ENCODE peak calls at places on chromosomes 13 and 19, in six cellular contexts. E is mesendoderm, S is IMR-90, F is neuronal stem cell, T is H9, C is H1. Z is an unnamed sample.

GRCh38 chr19:37903096-37903495 is 3.3 kb downstream of the WDR87 start:
- DNase-seq in C (no peak), E (peak; percentile 29), T (no peak), S (no peak), F (no peak), Z (no peak)

GRCh38 chr19:40219721-40220276 is 1.6 kb upstream of the TTC9B start:
- DNase-seq in C (no peak), E (no peak), T (no peak), F (no peak), S (peak; percentile 76), Z (peak; percentile 87)

GRCh38 chr13:104750377-104750776 is 1684.2 kb upstream of the SLC10A2 start:
- DNase-seq in T (no peak), E (peak; percentile 81), F (no peak), S (no peak), C (no peak), Z (peak; percentile 22)

GRCh38 chr13:74367193-74367592 is 233.0 kb upstream of the KLF12 start:
- DNase-seq in T (no peak), E (no peak), F (no peak), C (no peak), S (no peak), Z (no peak)

GRCh38 chr13:58025821-58026220 is 394.3 kb downstream of the PCDH17 start:
- DNase-seq in S (no peak), T (no peak), E (peak; percentile 46), F (no peak), C (no peak), Z (peak; percentile 2)

GRCh38 chr13:25659091-25659502 is 287.3 kb downstream of the ATP8A2 start:
- DNase-seq in E (peak; percentile 33), S (no peak), F (no peak), C (no peak), T (no peak), Z (no peak)

GRCh38 chr19:31674503-31675186 is 325.4 kb upstream of the TSHZ3 start:
- DNase-seq in S (peak; percentile 47), C (no peak), F (no peak), T (no peak), E (no peak), Z (peak; percentile 38)

GRCh38 chr13:46571189-46571901 is 18.4 kb downstream of the LRCH1 start:
- DNase-seq in T (no peak), S (peak; percentile 76), C (no peak), F (no peak), E (peak; percentile 29), Z (peak; percentile 71)

GRCh38 chr13:47215741-47216140 is 318.9 kb upstream of the HTR2A start:
- DNase-seq in S (peak; percentile 87), E (peak; percentile 97), T (no peak), C (peak; percentile 19), F (no peak), Z (peak; percentile 74)

GRCh38 chr13:103009061-103009840 is 57.0 kb downstream of the SLC10A2 start:
- DNase-seq in C (no peak), S (no peak), E (no peak), T (no peak), F (no peak), Z (no peak)

GRCh38 chr13:113318956-113319355 is 21.9 kb downstream of the LAMP1 start:
- DNase-seq in F (no peak), E (no peak), C (no peak), S (no peak), T (no peak), Z (no peak)

GRCh38 chr13:109483369-109483768 is 303.0 kb downstream of the IRS2 start:
- DNase-seq in C (no peak), T (no peak), F (no peak), E (no peak), S (no peak), Z (no peak)

GRCh38 chr19:40371802-40372122 is 18.2 kb downstream of the HIPK4 start:
- DNase-seq in T (no peak), E (no peak), S (no peak), F (no peak), C (no peak), Z (no peak)

GRCh38 chr19:9139609-9140158 is 513 bp upstream of the ZNF317 start:
- DNase-seq in C (no peak), S (no peak), T (no peak), E (no peak), F (no peak), Z (no peak)

GRCh38 chr13:77143325-77143907 is 116.5 kb upstream of the FBXL3 start:
- DNase-seq in C (no peak), T (no peak), F (no peak), E (no peak), S (peak; percentile 52), Z (peak; percentile 7)

GRCh38 chr13:90320663-90321062 is 1026.8 kb upstream of the MIR17HG start:
- DNase-seq in E (no peak), F (no peak), T (no peak), C (no peak), S (no peak), Z (no peak)

GRCh38 chr19:47623151-47623920 is 14.4 kb downstream of the BICRA start:
- DNase-seq in F (no peak), S (no peak), T (no peak), E (no peak), C (no peak), Z (no peak)

GRCh38 chr19:47625650-47626049 is 16.7 kb downstream of the BICRA start:
- DNase-seq in S (no peak), T (no peak), E (no peak), C (no peak), F (no peak), Z (no peak)

GRCh38 chr19:47628058-47628771 is 19.3 kb downstream of the BICRA start:
- DNase-seq in T (no peak), E (no peak), C (no peak), S (no peak), F (no peak), Z (no peak)

GRCh38 chr19:47623921-47624391 is 15.0 kb downstream of the BICRA start:
- DNase-seq in C (no peak), F (no peak), S (no peak), E (peak; percentile 50), T (no peak), Z (no peak)

DNA sequence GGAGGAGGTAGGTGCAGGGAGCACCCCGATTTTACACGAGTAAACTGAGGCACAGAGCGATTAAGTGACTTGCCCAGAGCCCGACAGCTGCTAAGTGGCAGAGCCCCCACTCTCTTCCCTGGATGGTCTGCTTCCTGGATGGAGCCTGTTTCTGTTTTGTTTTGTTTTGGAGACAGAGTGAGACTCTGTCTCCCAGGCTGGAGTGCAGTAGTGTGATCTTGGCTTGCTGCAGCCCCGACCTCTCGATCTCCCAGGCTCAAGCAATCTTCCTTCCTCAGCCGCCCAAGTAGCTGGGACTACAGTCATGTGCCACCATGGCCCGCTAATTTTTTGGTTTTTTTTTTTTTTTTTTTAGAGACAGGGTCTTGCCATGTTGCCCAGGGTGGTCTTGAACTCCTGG is 17.3 kb downstream of the BICRA start:
- DNase-seq in E (no peak), S (no peak), T (no peak), C (no peak), F (no peak), Z (no peak)
- H3K18ac ChIP-seq in E (no peak overlapping the region), S (no peak overlapping the region), T (no peak overlapping the region), C (peak overlapping the region; percentile 7), F (no peak overlapping the region), Z (no peak overlapping the region)

DNA sequence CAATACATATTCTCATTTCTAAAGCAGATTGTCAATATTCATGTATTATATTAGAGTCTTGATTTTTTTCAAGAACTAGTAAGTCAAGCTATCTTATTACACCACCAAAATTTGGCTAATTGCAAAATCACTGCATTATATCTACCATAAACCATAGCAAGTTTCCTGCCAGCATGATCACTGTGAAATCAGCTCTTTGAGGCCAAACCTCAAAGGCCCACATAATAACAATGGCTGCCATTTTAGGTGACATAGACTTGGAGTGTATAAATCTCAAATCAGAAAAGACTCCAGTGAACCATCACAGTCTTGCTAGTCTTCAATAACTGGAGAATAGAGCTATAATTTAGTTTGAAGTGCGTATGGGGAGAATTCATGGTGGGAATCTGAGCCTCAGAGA is 117.6 kb upstream of the FNDC3A start:
- DNase-seq in C (no peak), F (no peak), T (no peak), E (no peak), S (no peak), Z (no peak)
- H4K8ac ChIP-seq in C (no peak overlapping the region), F (no peak overlapping the region), T (no peak overlapping the region), E (peak overlapping the region; percentile 39), S (no peak overlapping the region), Z (no peak overlapping the region)

DNA sequence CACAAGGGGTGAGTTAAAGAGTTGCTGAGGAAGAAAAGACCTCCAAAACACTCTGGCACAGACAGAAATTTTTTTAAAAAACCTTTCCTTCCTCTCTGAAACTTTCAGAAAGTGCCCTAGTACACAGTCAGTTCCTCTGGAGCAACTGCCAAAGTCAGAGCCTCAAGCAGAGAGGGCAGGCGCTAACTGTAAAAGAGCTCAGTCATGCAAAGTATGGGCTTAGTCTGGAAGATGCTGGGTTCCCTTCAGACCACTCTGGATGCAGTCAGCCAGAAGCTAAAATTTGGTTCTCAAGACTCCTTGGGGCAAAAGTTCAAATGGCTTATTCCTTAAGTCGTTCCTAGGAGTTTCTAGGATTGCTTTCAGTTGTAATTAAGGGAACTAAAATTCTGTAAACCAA is 671.6 kb downstream of the PCDH9 start:
- DNase-seq in C (no peak), F (no peak), E (peak; percentile 16), T (no peak), S (peak; percentile 30), Z (peak; percentile 18)
- H3K18ac ChIP-seq in C (no peak overlapping the region), F (no peak overlapping the region), E (no peak overlapping the region), T (no peak overlapping the region), S (no peak overlapping the region), Z (no peak overlapping the region)

GRCh38 chr19:633786-634639 is 676 bp upstream of the POLRMT start:
- DNase-seq in F (no peak), S (peak; percentile 11), T (no peak), E (peak; percentile 34), C (no peak), Z (no peak)
- H4K8ac ChIP-seq in F (no peak overlapping the region), S (peak overlapping the region; percentile 28), T (no peak overlapping the region), E (no peak overlapping the region), C (peak overlapping the region; percentile 84), Z (peak overlapping the region; percentile 12)